ENCODE peak calls at places on chromosomes 2 and 18, in seven cellular contexts. F is activated CD4-positive, alpha-beta T cell treated with anti-CD3 and anti-CD28 coated beads, Interleukin-2, amount 50 U/mL, for 24 hours; X is mammary epithelial cell; A is BJ; D is neural crest cell; L is stimulated activated CD4-positive, alpha-beta T cell treated with anti-CD3 and anti-CD28 coated beads, Interleukin-1b, Interleukin-23, amount 100 ng/mL, for 24 hours; P is dorsolateral prefrontal cortex. V is an unnamed sample.

GRCh38 chr2:44902767-44903166 is 38.7 kb upstream of the SIX3 start:
- DNase-seq in F (no peak), X (no peak), A (no peak), D (no peak), L (no peak), P (no peak), V (no peak)

GRCh38 chr2:101684313-101684712 is 13.2 kb upstream of the MAP4K4 start:
- DNase-seq in F (no peak), X (no peak), A (no peak), D (no peak), L (no peak), P (no peak), V (no peak)

GRCh38 chr2:237772513-237772912 is 26.1 kb upstream of the RBM44 start:
- DNase-seq in F (no peak), X (no peak), A (no peak), D (no peak), L (no peak), P (no peak), V (no peak)

GRCh38 chr2:117714110-117714509 is 100.4 kb upstream of the DDX18 start:
- DNase-seq in F (no peak), X (no peak), A (no peak), D (no peak), L (no peak), P (no peak), V (no peak)

GRCh38 chr2:179571141-179571713 is 290.2 kb downstream of the ZNF385B start:
- DNase-seq in F (no peak), X (no peak), A (no peak), D (no peak), L (no peak), P (no peak), V (no peak)

GRCh38 chr18:45745817-45746461 is 22.0 kb downstream of the SLC14A1 start:
- DNase-seq in F (no peak), X (peak), A (no peak), D (no peak), L (no peak), P (no peak), V (no peak)

GRCh38 chr2:163682695-163683094 is 53.1 kb downstream of the FIGN start:
- DNase-seq in F (no peak), X (peak), A (no peak), D (no peak), L (no peak), P (no peak), V (no peak)

GRCh38 chr2:107543793-107544192 is 282.9 kb upstream of the RGPD4 start:
- DNase-seq in F (no peak), X (no peak), A (no peak), D (no peak), L (no peak), P (no peak), V (no peak)

GRCh38 chr2:86790828-86791561 is at the start of gene CD8A:
- DNase-seq in F (no peak), X (no peak), A (no peak), D (no peak), L (no peak), P (no peak), V (no peak)

GRCh38 chr2:209577376-209578357 is 153.8 kb downstream of the MAP2 start:
- DNase-seq in F (no peak), X (no peak), A (no peak), D (no peak), L (no peak), P (no peak), V (no peak)

GRCh38 chr2:120992791-120993555 is 257.3 kb downstream of the GLI2 start:
- DNase-seq in F (no peak), X (no peak), A (no peak), D (no peak), L (no peak), P (no peak), V (no peak)

V was measured in GM18507.